ENCODE peak calls at places on chromosomes 4 and X, in five cellular contexts. One of them, this sample, is unnamed.

GRCh38 chr4:521636-522330 is 22.8 kb downstream of the PIGG start:
- DNase-seq in iris pigment epithelial cell: no peak
- DNase-seq in stimulated activated CD4-positive, alpha-beta T cell treated with anti-CD3 and anti-CD28 coated beads, Interleukin-2, amount 100 ng/mL, for 48 hours: no peak
- DNase-seq in putamen: no peak
- DNase-seq in tibial artery: no peak
- DNase-seq in this sample: no peak

GRCh38 chr4:74123065-74123728 is 24.2 kb upstream of the CXCL2 start:
- DNase-seq in iris pigment epithelial cell: peak; percentile 57
- DNase-seq in stimulated activated CD4-positive, alpha-beta T cell treated with anti-CD3 and anti-CD28 coated beads, Interleukin-2, amount 100 ng/mL, for 48 hours: no peak
- DNase-seq in putamen: no peak
- DNase-seq in tibial artery: peak; percentile 74
- DNase-seq in this sample: peak; percentile 92

GRCh38 chr4:150510176-150510875 is 71.6 kb upstream of the MAB21L2 start:
- DNase-seq in iris pigment epithelial cell: peak; percentile 90
- DNase-seq in stimulated activated CD4-positive, alpha-beta T cell treated with anti-CD3 and anti-CD28 coated beads, Interleukin-2, amount 100 ng/mL, for 48 hours: no peak
- DNase-seq in putamen: no peak
- DNase-seq in tibial artery: no peak
- DNase-seq in this sample: peak; percentile 92

GRCh38 chrX:155679715-155680114 is 67.0 kb upstream of the TMLHE start:
- DNase-seq in iris pigment epithelial cell: no peak
- DNase-seq in stimulated activated CD4-positive, alpha-beta T cell treated with anti-CD3 and anti-CD28 coated beads, Interleukin-2, amount 100 ng/mL, for 48 hours: no peak
- DNase-seq in putamen: no peak
- DNase-seq in tibial artery: no peak
- DNase-seq in this sample: no peak

GRCh38 chrX:134244043-134244442 is 7.1 kb downstream of the CCDC160 start:
- DNase-seq in iris pigment epithelial cell: peak; percentile 48
- DNase-seq in stimulated activated CD4-positive, alpha-beta T cell treated with anti-CD3 and anti-CD28 coated beads, Interleukin-2, amount 100 ng/mL, for 48 hours: no peak
- DNase-seq in putamen: no peak
- DNase-seq in tibial artery: no peak
- DNase-seq in this sample: peak; percentile 5

GRCh38 chr4:24642941-24643628 is 58.7 kb upstream of the DHX15 start:
- DNase-seq in iris pigment epithelial cell: peak; percentile 50
- DNase-seq in stimulated activated CD4-positive, alpha-beta T cell treated with anti-CD3 and anti-CD28 coated beads, Interleukin-2, amount 100 ng/mL, for 48 hours: no peak
- DNase-seq in putamen: no peak
- DNase-seq in tibial artery: no peak
- DNase-seq in this sample: peak; percentile 67

GRCh38 chr4:54942735-54943134 is 182.7 kb downstream of the KDR start:
- DNase-seq in iris pigment epithelial cell: no peak
- DNase-seq in stimulated activated CD4-positive, alpha-beta T cell treated with anti-CD3 and anti-CD28 coated beads, Interleukin-2, amount 100 ng/mL, for 48 hours: no peak
- DNase-seq in putamen: peak; percentile 5
- DNase-seq in tibial artery: no peak
- DNase-seq in this sample: peak; percentile 33

GRCh38 chrX:41184312-41184711 is 99.1 kb downstream of the USP9X start:
- DNase-seq in iris pigment epithelial cell: no peak
- DNase-seq in stimulated activated CD4-positive, alpha-beta T cell treated with anti-CD3 and anti-CD28 coated beads, Interleukin-2, amount 100 ng/mL, for 48 hours: no peak
- DNase-seq in putamen: no peak
- DNase-seq in tibial artery: no peak
- DNase-seq in this sample: no peak

GRCh38 chrX:38080808-38081207 is 74.5 kb downstream of the SYTL5 start:
- DNase-seq in iris pigment epithelial cell: peak; percentile 2
- DNase-seq in stimulated activated CD4-positive, alpha-beta T cell treated with anti-CD3 and anti-CD28 coated beads, Interleukin-2, amount 100 ng/mL, for 48 hours: no peak
- DNase-seq in putamen: no peak
- DNase-seq in tibial artery: no peak
- DNase-seq in this sample: peak; percentile 24

GRCh38 chr4:125085-125820 is 952 bp downstream of the ZNF718 start:
- DNase-seq in iris pigment epithelial cell: peak; percentile 65
- DNase-seq in stimulated activated CD4-positive, alpha-beta T cell treated with anti-CD3 and anti-CD28 coated beads, Interleukin-2, amount 100 ng/mL, for 48 hours: peak; percentile 18
- DNase-seq in putamen: peak; percentile 33
- DNase-seq in tibial artery: peak; percentile 67
- DNase-seq in this sample: peak; percentile 41

GRCh38 chrX:46624090-46624786 is 50.7 kb downstream of the CHST7 start:
- DNase-seq in iris pigment epithelial cell: no peak
- DNase-seq in stimulated activated CD4-positive, alpha-beta T cell treated with anti-CD3 and anti-CD28 coated beads, Interleukin-2, amount 100 ng/mL, for 48 hours: no peak
- DNase-seq in putamen: no peak
- DNase-seq in tibial artery: no peak
- DNase-seq in this sample: no peak

GRCh38 chrX:30971761-30972603 is 82.9 kb upstream of the TAB3 start:
- DNase-seq in iris pigment epithelial cell: peak; percentile 54
- DNase-seq in stimulated activated CD4-positive, alpha-beta T cell treated with anti-CD3 and anti-CD28 coated beads, Interleukin-2, amount 100 ng/mL, for 48 hours: peak; percentile 7
- DNase-seq in putamen: no peak
- DNase-seq in tibial artery: no peak
- DNase-seq in this sample: peak; percentile 55

GRCh38 chrX:63394872-63395271 is 43.7 kb upstream of the SPIN4 start:
- DNase-seq in iris pigment epithelial cell: no peak
- DNase-seq in stimulated activated CD4-positive, alpha-beta T cell treated with anti-CD3 and anti-CD28 coated beads, Interleukin-2, amount 100 ng/mL, for 48 hours: no peak
- DNase-seq in putamen: no peak
- DNase-seq in tibial artery: no peak
- DNase-seq in this sample: no peak

GRCh38 chr4:150173854-150174398 is 95.7 kb downstream of the DCLK2 start:
- DNase-seq in iris pigment epithelial cell: peak; percentile 25
- DNase-seq in stimulated activated CD4-positive, alpha-beta T cell treated with anti-CD3 and anti-CD28 coated beads, Interleukin-2, amount 100 ng/mL, for 48 hours: no peak
- DNase-seq in putamen: no peak
- DNase-seq in tibial artery: no peak
- DNase-seq in this sample: peak; percentile 65

GRCh38 chr4:86870442-86871069 is 21.4 kb upstream of the SLC10A6 start:
- DNase-seq in iris pigment epithelial cell: no peak
- DNase-seq in stimulated activated CD4-positive, alpha-beta T cell treated with anti-CD3 and anti-CD28 coated beads, Interleukin-2, amount 100 ng/mL, for 48 hours: no peak
- DNase-seq in putamen: no peak
- DNase-seq in tibial artery: no peak
- DNase-seq in this sample: no peak

GRCh38 chr4:158255727-158256324 is 45.5 kb downstream of the TMEM144 start:
- DNase-seq in iris pigment epithelial cell: peak; percentile 61
- DNase-seq in stimulated activated CD4-positive, alpha-beta T cell treated with anti-CD3 and anti-CD28 coated beads, Interleukin-2, amount 100 ng/mL, for 48 hours: no peak
- DNase-seq in putamen: peak; percentile 48
- DNase-seq in tibial artery: no peak
- DNase-seq in this sample: peak; percentile 75

GRCh38 chr4:168162604-168163003 is 70.3 kb downstream of the ANXA10 start:
- DNase-seq in iris pigment epithelial cell: peak; percentile 61
- DNase-seq in stimulated activated CD4-positive, alpha-beta T cell treated with anti-CD3 and anti-CD28 coated beads, Interleukin-2, amount 100 ng/mL, for 48 hours: no peak
- DNase-seq in putamen: no peak
- DNase-seq in tibial artery: no peak
- DNase-seq in this sample: peak; percentile 73

This sample was measured in fibroblast of pulmonary artery.